ENCODE peak calls at places on chromosome 11, in six cellular contexts. V is kidney, D is coronary artery, G is GM23338, N is hepatocyte, X is fibroblast of lung. I is an unnamed sample.

GRCh38 chr11:46273511-46274205 is 3.8 kb upstream of the CREB3L1 start:
- DNase-seq in V (no peak), D (no peak), G (no peak), N (peak; percentile 62), X (peak; percentile 24), I (no peak)

GRCh38 chr11:65298131-65298535 is 16.5 kb upstream of the CDC42EP2 start:
- DNase-seq in V (peak; percentile 95), D (peak; percentile 93), G (no peak), N (no peak), X (no peak), I (no peak)

GRCh38 chr11:32891657-32892354 is 805 bp upstream of the QSER1 start:
- DNase-seq in V (no peak), D (no peak), G (peak; percentile 79), N (peak; percentile 44), X (peak; percentile 42), I (peak; percentile 83)

GRCh38 chr11:33646629-33647028 is 54.0 kb downstream of the C11orf91 start:
- DNase-seq in V (no peak), D (no peak), G (no peak), N (no peak), X (peak; percentile 21), I (no peak)

GRCh38 chr11:75315439-75315805 is 36.0 kb downstream of the ARRB1 start:
- DNase-seq in V (peak; percentile 20), D (no peak), G (no peak), N (no peak), X (no peak), I (no peak)

GRCh38 chr11:8933931-8934330 is 1.2 kb upstream of the C11orf16 start:
- DNase-seq in V (no peak), D (no peak), G (peak; percentile 57), N (no peak), X (no peak), I (no peak)

GRCh38 chr11:67484847-67485311 is 2.1 kb downstream of the AIP start:
- DNase-seq in V (peak; percentile 76), D (no peak), G (no peak), N (no peak), X (no peak), I (no peak)

GRCh38 chr11:77503006-77503405 is 29.1 kb upstream of the PAK1 start:
- DNase-seq in V (no peak), D (no peak), G (no peak), N (peak; percentile 43), X (peak; percentile 45), I (no peak)

GRCh38 chr11:119626910-119627305 is 102.1 kb downstream of the NECTIN1 start:
- DNase-seq in V (no peak), D (no peak), G (no peak), N (no peak), X (no peak), I (no peak)

GRCh38 chr11:35412285-35412684 is 7.1 kb downstream of the SLC1A2 start:
- DNase-seq in V (no peak), D (no peak), G (peak; percentile 62), N (no peak), X (peak; percentile 3), I (peak; percentile 67)

GRCh38 chr11:10144954-10145353 is 149.1 kb downstream of the SBF2 start:
- DNase-seq in V (no peak), D (no peak), G (no peak), N (no peak), X (no peak), I (no peak)

GRCh38 chr11:34158661-34159060 is 53.2 kb downstream of the NAT10 start:
- DNase-seq in V (no peak), D (no peak), G (no peak), N (no peak), X (no peak), I (no peak)

GRCh38 chr11:69005631-69006368 is 7.2 kb downstream of the MRGPRF start:
- DNase-seq in V (peak; percentile 65), D (peak; percentile 68), G (no peak), N (no peak), X (no peak), I (no peak)

GRCh38 chr11:65947133-65947532 is 1.9 kb downstream of the TSGA10IP start:
- DNase-seq in V (peak; percentile 70), D (no peak), G (peak; percentile 44), N (no peak), X (no peak), I (no peak)

GRCh38 chr11:85937838-85938237 is 82.7 kb downstream of the CCDC83 start:
- DNase-seq in V (no peak), D (no peak), G (no peak), N (no peak), X (no peak), I (no peak)

GRCh38 chr11:68262544-68262827 is 9.3 kb downstream of the C11orf24 start:
- DNase-seq in V (no peak), D (no peak), G (no peak), N (no peak), X (no peak), I (no peak)

GRCh38 chr11:120912504-120912903 is 111.4 kb upstream of the TBCEL start:
- DNase-seq in V (no peak), D (no peak), G (peak; percentile 77), N (peak; percentile 53), X (peak; percentile 51), I (peak; percentile 41)
- TF ChIP-seq CTCF in V (peak; percentile 22), D (no peak), G (peak; percentile 67), N (peak; percentile 40), X (peak; percentile 42), I (peak; percentile 49)

GRCh38 chr11:62402226-62402625 is 16.6 kb upstream of the SCGB1A1 start:
- DNase-seq in V (no peak), D (peak; percentile 89), G (no peak), N (no peak), X (no peak), I (no peak)
- H3K27ac ChIP-seq in V (no peak overlapping the region), D (peak overlapping the region; percentile 73), G (no peak overlapping the region), N (no peak overlapping the region), X (no peak overlapping the region), I (no peak overlapping the region)

GRCh38 chr11:117944554-117944953 is 15.4 kb upstream of the TMPRSS13 start:
- DNase-seq in V (no peak), D (peak; percentile 43), G (no peak), N (no peak), X (no peak), I (no peak)

GRCh38 chr11:117946842-117947526 is 17.8 kb upstream of the TMPRSS13 start:
- DNase-seq in V (peak; percentile 94), D (peak; percentile 87), G (peak; percentile 91), N (peak; percentile 94), X (peak; percentile 87), I (peak; percentile 95)

GRCh38 chr11:117946196-117946841 is 17.1 kb upstream of the TMPRSS13 start:
- DNase-seq in V (no peak), D (no peak), G (no peak), N (no peak), X (no peak), I (no peak)

GRCh38 chr11:117942255-117942654 is 13.1 kb upstream of the TMPRSS13 start:
- DNase-seq in V (no peak), D (no peak), G (no peak), N (no peak), X (no peak), I (no peak)

DNA sequence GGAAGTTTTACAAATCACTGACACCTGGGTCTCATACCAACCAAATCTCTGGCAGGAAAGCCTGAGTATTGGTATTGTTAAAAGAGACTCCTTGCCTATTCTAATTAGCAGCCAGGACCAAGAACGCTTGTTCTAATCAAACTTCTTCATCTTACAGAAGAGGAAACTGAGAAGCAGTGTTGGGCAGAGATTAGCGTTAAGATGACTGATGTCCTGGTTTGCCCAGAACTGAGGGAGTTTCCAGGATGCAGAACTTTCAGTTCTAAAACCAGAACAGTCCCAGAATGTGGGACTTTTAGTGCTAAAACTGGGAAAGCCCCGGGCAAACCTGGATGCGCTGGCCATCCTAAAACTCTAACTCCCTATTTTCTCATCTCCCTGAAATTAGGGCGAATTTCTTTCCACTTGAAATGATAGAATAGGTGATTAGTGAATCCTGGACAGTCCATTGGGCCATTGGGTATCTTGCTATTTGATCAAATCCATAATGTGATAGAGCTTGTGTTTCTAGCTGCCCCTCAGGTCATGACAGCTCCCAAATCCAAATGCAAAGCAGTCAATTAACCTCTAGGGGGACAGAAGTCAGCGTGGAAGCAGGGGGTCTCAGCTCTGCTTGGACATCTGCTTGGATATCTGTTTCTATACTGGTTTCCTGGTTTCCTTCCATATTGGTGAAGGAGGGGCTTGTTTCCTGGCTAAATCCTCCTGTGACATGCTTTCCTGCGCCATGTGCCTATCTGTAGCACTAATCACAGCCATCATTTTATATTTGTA is 16.0 kb upstream of the TMPRSS13 start:
- DNase-seq in V (no peak), D (no peak), G (peak; percentile 58), N (no peak), X (no peak), I (no peak)
- TF ChIP-seq CTCF in V (no peak), D (no peak), G (peak; percentile 42), N (peak; percentile 10), X (no peak), I (peak; percentile 7)

DNA sequence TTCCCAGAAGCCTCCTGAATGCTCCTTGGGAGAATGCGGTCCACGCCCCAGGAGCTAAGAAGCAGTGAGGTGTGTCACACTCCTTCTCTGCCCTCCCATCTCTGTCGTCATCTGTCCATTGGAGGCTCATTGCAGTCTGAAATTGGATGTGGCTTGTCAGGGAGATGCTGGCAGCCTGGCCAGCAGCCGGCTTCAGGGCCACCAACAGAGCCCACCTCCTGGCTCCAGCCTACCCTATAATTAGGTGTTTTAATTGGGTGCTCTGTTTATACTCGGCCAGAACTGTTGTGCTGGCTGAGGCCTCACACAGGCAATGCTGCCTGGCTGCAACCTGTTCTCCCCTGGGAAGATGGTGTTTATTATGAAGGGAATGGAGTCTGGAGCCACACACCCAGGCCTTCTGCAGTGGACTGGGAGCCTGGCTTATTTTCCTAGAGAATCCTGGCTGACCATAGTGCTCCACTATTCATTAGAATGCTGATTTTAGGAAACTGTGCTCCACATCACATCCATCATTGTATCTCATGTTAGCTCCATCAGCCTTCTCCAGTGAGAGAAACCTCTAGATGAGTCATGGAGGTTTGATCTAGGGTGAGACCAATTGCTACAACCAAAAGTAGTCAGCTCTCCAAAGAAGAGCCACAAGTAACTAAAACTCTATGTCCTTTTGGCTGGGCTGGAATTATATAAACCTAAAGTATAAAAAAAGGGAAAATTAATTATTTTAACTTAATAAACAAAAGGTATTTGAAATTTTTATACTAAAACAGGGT is 86.8 kb upstream of the CRTAM start:
- DNase-seq in V (no peak), D (no peak), G (no peak), N (no peak), X (peak; percentile 73), I (no peak)
- H3K27ac ChIP-seq in V (no peak overlapping the region), D (no peak overlapping the region), G (no peak overlapping the region), N (no peak overlapping the region), X (no peak overlapping the region), I (no peak overlapping the region)

DNA sequence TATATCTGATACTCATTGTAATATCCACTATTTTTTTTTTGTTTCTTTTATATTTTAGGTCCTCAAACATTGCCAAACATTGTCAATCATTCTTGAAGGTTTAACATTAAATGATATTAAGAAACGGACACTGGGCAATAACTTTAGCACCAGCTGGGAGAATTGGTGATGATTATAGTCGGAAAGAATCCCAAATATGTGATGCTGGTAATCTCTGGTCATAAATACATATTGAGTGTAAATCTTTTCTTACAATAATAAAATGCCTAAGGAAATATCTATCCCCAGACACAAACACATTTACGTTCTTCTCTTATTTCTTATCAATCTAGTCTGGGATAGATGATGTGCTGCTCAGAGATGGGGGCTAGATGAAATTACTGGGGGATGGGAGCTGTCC is 25.2 kb downstream of the OR51E2 start:
- DNase-seq in V (no peak), D (no peak), G (no peak), N (no peak), X (peak; percentile 23), I (no peak)
- TF ChIP-seq CTCF in V (no peak), D (no peak), G (no peak), N (no peak), X (no peak), I (no peak)

I was measured in A673.